ENCODE peak calls at places on chromosomes 5 and 9, in six cellular contexts. M is M059J; T is activated T-helper 2 cell treated with anti-CD3 and anti-CD28 coated beads, Interferon-gamma antibody, Interleukin-2, Interleukin-4, amounts not matched to agents 10 μg/mL and 5 μg/mL and 100 μg/mL, durations not matched to agents 14 hours and 24 hours and 36 hours; E is NCI-H2029 treated with DMSO at 0.1 percent for 48 hours; D is hepatocyte; V is HuH-7.5. R is an unnamed sample.

GRCh38 chr5:143775258-143775657 is 36.7 kb upstream of the HMHB1 start:
- DNase-seq in M (peak), T (no peak), E (no peak), D (no peak), V (no peak), R (no peak)

GRCh38 chr5:175214152-175214551 is 229.8 kb downstream of the DRD1 start:
- DNase-seq in M (peak), T (no peak), E (no peak), D (peak), V (no peak), R (no peak)

GRCh38 chr9:76580188-76580587 is 121.2 kb downstream of the GCNT1 start:
- DNase-seq in M (no peak), T (no peak), E (peak), D (no peak), V (no peak), R (no peak)

GRCh38 chr5:157575096-157575872 is at the start of gene ADAM19:
- DNase-seq in M (peak), T (peak), E (no peak), D (peak), V (no peak), R (peak)

GRCh38 chr5:53381-54174 is 38.4 kb upstream of the PLEKHG4B start:
- DNase-seq in M (peak), T (no peak), E (peak), D (peak), V (no peak), R (peak)

GRCh38 chr5:124619121-124619520 is 127.3 kb downstream of the ZNF608 start:
- DNase-seq in M (no peak), T (no peak), E (no peak), D (no peak), V (no peak), R (no peak)

GRCh38 chr9:123334639-123335038 is 21.4 kb upstream of the CRB2 start:
- DNase-seq in M (no peak), T (no peak), E (no peak), D (no peak), V (no peak), R (no peak)

GRCh38 chr9:38263534-38263933 is 129.0 kb upstream of the ALDH1B1 start:
- DNase-seq in M (peak), T (no peak), E (no peak), D (no peak), V (no peak), R (no peak)

GRCh38 chr5:139295692-139296091 is 2.2 kb downstream of the MATR3 start:
- DNase-seq in M (no peak), T (no peak), E (no peak), D (no peak), V (no peak), R (no peak)

GRCh38 chr9:93254806-93255519 is 71.0 kb downstream of the WNK2 start:
- DNase-seq in M (no peak), T (no peak), E (no peak), D (no peak), V (no peak), R (no peak)

GRCh38 chr9:112819635-112820496 is 69.3 kb downstream of the SNX30 start:
- DNase-seq in M (peak), T (no peak), E (peak), D (peak), V (peak), R (no peak)

GRCh38 chr5:16550316-16550952 is 66.4 kb downstream of the RETREG1 start:
- DNase-seq in M (peak), T (peak), E (no peak), D (peak), V (peak), R (no peak)

GRCh38 chr9:16628421-16628820 is 242.0 kb downstream of the BNC2 start:
- DNase-seq in M (no peak), T (no peak), E (no peak), D (no peak), V (no peak), R (no peak)

GRCh38 chr9:128249914-128250838 is 25.6 kb downstream of the GOLGA2 start:
- DNase-seq in M (no peak), T (peak), E (peak), D (peak), V (peak), R (peak)

GRCh38 chr5:44361626-44362002 is 27.6 kb downstream of the FGF10 start:
- DNase-seq in M (no peak), T (no peak), E (no peak), D (no peak), V (no peak), R (no peak)

GRCh38 chr5:35483797-35484196 is 133.9 kb upstream of the SPEF2 start:
- DNase-seq in M (no peak), T (no peak), E (no peak), D (no peak), V (peak), R (no peak)

GRCh38 chr5:109563692-109564091 is 126.0 kb upstream of the MAN2A1 start:
- DNase-seq in M (no peak), T (no peak), E (no peak), D (no peak), V (no peak), R (no peak)

GRCh38 chr9:659286-659685 is 182.2 kb upstream of the DMRT1 start:
- DNase-seq in M (no peak), T (no peak), E (no peak), D (no peak), V (no peak), R (no peak)